ENCODE peak calls at places on chromosomes 7 and 10, in ten cellular contexts. D is left lung; G is activated CD4-positive, alpha-beta T cell treated with anti-CD3 and anti-CD28 coated beads, Interleukin-2, amount 50 U/mL, for 24 hours; Z is AG09319; V is NCI-H2171; J is T-helper 2 cell; W is upper lobe of left lung; F is mammary epithelial cell; H is NCI-H1105 treated with DMSO at 0.1 percent for 48 hours; Y is ACHN. M is an unnamed sample.
A peak's percentile ranks its signal among the peaks of the same experiment; 100 is the strongest.

GRCh38 chr10:100508691-100509150 is 10.9 kb downstream of the SEC31B start:
- DNase-seq in Y (peak; percentile 75), J (peak; percentile 51), H (peak; percentile 20), F (peak; percentile 47), D (no peak), V (peak; percentile 6), G (no peak), Z (peak; percentile 23), W (no peak), M (peak; percentile 55)

GRCh38 chr10:23530079-23530478 is 91.2 kb downstream of the OTUD1 start:
- DNase-seq in V (no peak), Y (no peak), Z (no peak), H (no peak), W (no peak), F (no peak), G (no peak), J (no peak), D (no peak), M (peak; percentile 46)

GRCh38 chr10:64206409-64206808 is 685.2 kb downstream of the REEP3 start:
- DNase-seq in J (no peak), Z (no peak), W (no peak), D (no peak), F (no peak), H (no peak), V (no peak), Y (no peak), G (no peak), M (no peak)

GRCh38 chr7:112300831-112301407 is 94.4 kb downstream of the ZNF277 start:
- DNase-seq in F (no peak), Z (no peak), V (no peak), G (no peak), D (no peak), W (no peak), Y (no peak), J (no peak), H (no peak), M (no peak)

GRCh38 chr7:9945882-9946281 is 1027.8 kb upstream of the PHF14 start:
- DNase-seq in Z (no peak), Y (no peak), F (no peak), J (no peak), D (no peak), W (no peak), G (no peak), V (no peak), H (peak; percentile 83), M (no peak)

GRCh38 chr10:123245264-123245663 is 91.1 kb downstream of the BUB3 start:
- DNase-seq in J (no peak), G (no peak), H (no peak), Z (no peak), Y (no peak), V (no peak), F (no peak), W (no peak), D (no peak), M (no peak)

GRCh38 chr7:56083150-56083785 is 9.5 kb downstream of the PHKG1 start:
- DNase-seq in D (no peak), Y (no peak), Z (no peak), G (no peak), W (no peak), V (peak; percentile 88), J (no peak), H (peak; percentile 69), F (no peak), M (peak; percentile 57)

GRCh38 chr7:5755704-5756131 is 25.7 kb downstream of the RNF216 start:
- DNase-seq in Y (no peak), Z (peak; percentile 55), V (peak; percentile 2), D (no peak), F (no peak), G (no peak), J (no peak), W (no peak), H (no peak), M (peak; percentile 50)

GRCh38 chr7:133196872-133197612 is 55.8 kb upstream of the EXOC4 start:
- DNase-seq in Z (no peak), J (no peak), Y (no peak), D (no peak), G (no peak), W (no peak), H (no peak), V (no peak), F (no peak), M (no peak)

GRCh38 chr10:15169555-15170407 is 1.3 kb upstream of the NMT2 start:
- DNase-seq in Z (no peak), W (peak; percentile 22), D (no peak), G (no peak), F (no peak), V (no peak), J (peak; percentile 63), Y (no peak), H (no peak), M (peak; percentile 82)